ENCODE peak calls at places on chromosomes 13 and 19, in five cellular contexts. One of them, this sample, is unnamed.

GRCh38 chr19:12140545-12141404 is 625 bp upstream of the ZNF20 start:
- DNase-seq in PC-3: peak
- DNase-seq in uterus: peak
- DNase-seq in vagina: no peak
- DNase-seq in HCT116: peak
- DNase-seq in this sample: peak

GRCh38 chr13:30832845-30833332 is 73.2 kb upstream of the MEDAG start:
- DNase-seq in vagina: no peak
- DNase-seq in HCT116: peak
- DNase-seq in PC-3: peak
- DNase-seq in uterus: peak
- DNase-seq in this sample: peak

GRCh38 chr19:17489392-17490030 is 19.2 kb downstream of the SLC27A1 start:
- DNase-seq in HCT116: no peak
- DNase-seq in uterus: no peak
- DNase-seq in vagina: no peak
- DNase-seq in PC-3: no peak
- DNase-seq in this sample: no peak

GRCh38 chr13:32530841-32531253 is 7.7 kb downstream of the N4BP2L2 start:
- DNase-seq in HCT116: no peak
- DNase-seq in PC-3: no peak
- DNase-seq in vagina: no peak
- DNase-seq in uterus: no peak
- DNase-seq in this sample: peak

GRCh38 chr19:46133101-46133627 is 8.7 kb upstream of the IGFL3 start:
- DNase-seq in uterus: peak
- DNase-seq in HCT116: peak
- DNase-seq in vagina: no peak
- DNase-seq in PC-3: peak
- DNase-seq in this sample: peak

GRCh38 chr19:52351512-52351911 is 15.5 kb downstream of the ZNF610 start:
- DNase-seq in HCT116: no peak
- DNase-seq in uterus: no peak
- DNase-seq in vagina: no peak
- DNase-seq in PC-3: no peak
- DNase-seq in this sample: no peak

GRCh38 chr19:51333836-51334460 is 8.0 kb downstream of the VSIG10L start:
- DNase-seq in HCT116: peak
- DNase-seq in uterus: no peak
- DNase-seq in PC-3: peak
- DNase-seq in vagina: no peak
- DNase-seq in this sample: no peak

GRCh38 chr13:28412981-28413380 is 81.9 kb downstream of the FLT1 start:
- DNase-seq in vagina: no peak
- DNase-seq in PC-3: no peak
- DNase-seq in uterus: no peak
- DNase-seq in HCT116: no peak
- DNase-seq in this sample: no peak

GRCh38 chr13:27012482-27013197 is 159.0 kb downstream of the USP12 start:
- DNase-seq in vagina: peak
- DNase-seq in HCT116: no peak
- DNase-seq in uterus: no peak
- DNase-seq in PC-3: peak
- DNase-seq in this sample: no peak

GRCh38 chr19:46958542-46958941 is 61.1 kb upstream of the NPAS1 start:
- DNase-seq in vagina: no peak
- DNase-seq in HCT116: no peak
- DNase-seq in PC-3: no peak
- DNase-seq in uterus: no peak
- DNase-seq in this sample: peak

GRCh38 chr13:50948576-50948975 is 39.0 kb downstream of the RNASEH2B start:
- DNase-seq in PC-3: peak
- DNase-seq in uterus: no peak
- DNase-seq in vagina: no peak
- DNase-seq in HCT116: no peak
- DNase-seq in this sample: no peak

GRCh38 chr13:100560498-100561215 is 27.9 kb downstream of the GGACT start:
- DNase-seq in HCT116: no peak
- DNase-seq in uterus: peak
- DNase-seq in vagina: no peak
- DNase-seq in PC-3: no peak
- DNase-seq in this sample: no peak

GRCh38 chr19:18590273-18591272 is 2.0 kb downstream of the REX1BD start:
- DNase-seq in vagina: no peak
- DNase-seq in PC-3: no peak
- DNase-seq in uterus: no peak
- DNase-seq in HCT116: peak
- DNase-seq in this sample: peak

DNA sequence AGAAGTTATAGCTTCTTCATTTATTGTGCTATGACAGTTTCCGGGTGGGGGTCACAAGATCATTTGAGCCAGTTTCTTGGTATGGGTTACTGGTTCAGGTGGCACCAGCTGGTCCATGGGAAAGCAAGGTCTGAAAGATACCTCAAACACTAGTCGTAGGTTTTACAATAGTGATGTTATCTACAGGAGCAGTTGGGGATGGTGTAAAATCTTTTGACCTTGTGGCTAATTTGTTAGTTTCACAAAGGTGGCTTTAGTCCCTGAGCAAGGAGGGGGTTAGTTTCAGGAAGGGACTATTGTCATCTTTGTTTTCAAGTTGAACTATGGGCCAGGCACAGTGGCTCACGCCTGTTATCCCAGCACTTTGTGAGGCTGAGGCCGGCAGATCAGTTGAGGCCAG is 24.6 kb downstream of the CHST8 start:
- DNase-seq in HCT116: no peak
- DNase-seq in vagina: no peak
- DNase-seq in PC-3: no peak
- DNase-seq in uterus: no peak
- DNase-seq in this sample: no peak
- H3K4me3 ChIP-seq in HCT116: no peak
- H3K4me3 ChIP-seq in vagina: no peak
- H3K4me3 ChIP-seq in PC-3: no peak
- H3K4me3 ChIP-seq in uterus: no peak
- H3K4me3 ChIP-seq in this sample: no peak

GRCh38 chr19:8615813-8616596 is 5.5 kb upstream of the ADAMTS10 start:
- DNase-seq in uterus: no peak
- DNase-seq in PC-3: peak
- DNase-seq in HCT116: peak
- DNase-seq in vagina: no peak
- DNase-seq in this sample: peak
- H3K27ac ChIP-seq in uterus: no peak
- H3K27ac ChIP-seq in PC-3: no peak
- H3K27ac ChIP-seq in HCT116: no peak
- H3K27ac ChIP-seq in vagina: no peak
- H3K27ac ChIP-seq in this sample: no peak

GRCh38 chr13:44917589-44918322 is 71.5 kb downstream of the NUFIP1 start:
- DNase-seq in uterus: peak
- DNase-seq in HCT116: peak
- DNase-seq in PC-3: peak
- DNase-seq in vagina: no peak
- DNase-seq in this sample: peak
- TF ChIP-seq CTCF in uterus: peak
- TF ChIP-seq CTCF in HCT116: peak
- TF ChIP-seq CTCF in PC-3: no peak
- TF ChIP-seq CTCF in vagina: no peak
- TF ChIP-seq CTCF in this sample: peak

DNA sequence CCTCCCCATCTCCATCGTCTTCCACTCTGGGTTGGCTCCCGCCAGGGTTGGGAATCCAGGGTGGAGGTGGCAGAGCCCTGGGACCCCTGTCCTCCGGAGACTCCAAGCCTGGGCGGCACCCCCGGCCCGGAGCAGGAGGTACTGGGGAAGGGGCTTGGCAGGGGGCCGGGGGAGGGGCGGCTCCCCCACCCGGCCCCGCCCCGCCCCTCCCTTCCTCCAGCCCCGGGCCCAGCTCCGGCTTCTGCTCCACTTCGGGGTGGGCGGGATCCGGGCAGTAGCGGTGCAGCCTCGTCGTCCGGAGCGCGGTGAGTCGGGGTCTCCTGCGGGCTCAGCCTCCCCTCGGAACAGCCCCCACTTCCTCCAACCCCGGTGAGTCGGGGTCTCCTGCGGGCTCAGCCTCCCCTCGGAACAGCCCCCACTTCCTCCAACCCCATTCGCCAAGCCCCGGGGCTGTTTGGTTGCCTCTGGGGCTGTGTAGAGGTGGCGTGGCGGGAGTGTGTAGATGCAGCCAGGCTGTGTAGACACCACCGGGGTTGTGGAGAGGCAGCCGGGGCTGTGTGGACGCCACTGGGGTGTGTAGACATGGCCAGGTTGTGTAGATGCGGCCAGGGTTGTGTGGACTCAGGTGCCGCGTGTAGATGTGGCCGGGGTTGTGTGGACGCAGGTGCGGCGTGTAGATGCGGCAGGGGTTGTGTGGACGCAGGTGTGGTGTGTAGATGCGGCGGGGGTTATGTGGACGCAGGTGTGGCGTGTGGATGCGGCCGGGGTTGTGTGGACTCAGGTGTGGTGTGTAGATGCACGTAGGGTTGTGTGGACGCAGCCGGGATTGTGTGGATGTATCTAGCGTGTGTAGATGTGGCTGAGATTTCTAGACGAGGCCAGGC is at the start of gene TMPRSS9:
- DNase-seq in uterus: no peak
- DNase-seq in PC-3: no peak
- DNase-seq in vagina: no peak
- DNase-seq in HCT116: no peak
- DNase-seq in this sample: no peak
- H3K4me3 ChIP-seq in uterus: no peak
- H3K4me3 ChIP-seq in PC-3: no peak
- H3K4me3 ChIP-seq in vagina: no peak
- H3K4me3 ChIP-seq in HCT116: no peak
- H3K4me3 ChIP-seq in this sample: no peak

GRCh38 chr13:113860579-113861432 is 3.1 kb downstream of the GAS6 start:
- DNase-seq in vagina: no peak
- DNase-seq in uterus: peak
- DNase-seq in PC-3: peak
- DNase-seq in HCT116: no peak
- DNase-seq in this sample: no peak
- H3K27ac ChIP-seq in vagina: peak
- H3K27ac ChIP-seq in uterus: peak
- H3K27ac ChIP-seq in PC-3: no peak
- H3K27ac ChIP-seq in HCT116: peak
- H3K27ac ChIP-seq in this sample: no peak

This sample was measured in brain microvascular endothelial cell.